ENCODE peak calls at places on chromosome 18, in four cellular contexts. U is HepG2, R is GM12878, N is K562. I is an unnamed sample.

GRCh38 chr18:9038277-9038871 is 64.1 kb upstream of the NDUFV2 start:
- DNase-seq in R (no peak), N (no peak), U (no peak), I (no peak)

GRCh38 chr18:55195863-55196262 is 236.6 kb upstream of the CCDC68 start:
- DNase-seq in R (no peak), N (no peak), U (no peak), I (no peak)

GRCh38 chr18:59518705-59519104 is 159.6 kb upstream of the LMAN1 start:
- DNase-seq in N (no peak), U (no peak), R (no peak), I (no peak)

GRCh38 chr18:39773656-39774055 is 2181.4 kb upstream of the PIK3C3 start:
- DNase-seq in R (no peak), U (no peak), N (no peak), I (no peak)

GRCh38 chr18:8791171-8791651 is 85.9 kb downstream of the MTCL1 start:
- DNase-seq in N (no peak), U (peak; percentile 23), R (no peak), I (no peak)

GRCh38 chr18:35097763-35098162 is 56.5 kb downstream of the MAPRE2 start:
- DNase-seq in R (no peak), N (no peak), U (no peak), I (no peak)

GRCh38 chr18:42113529-42114191 is 158.6 kb downstream of the PIK3C3 start:
- DNase-seq in U (peak; percentile 64), N (peak; percentile 3), R (no peak), I (no peak)

GRCh38 chr18:76453057-76453561 is 41.9 kb downstream of the ZNF516 start:
- DNase-seq in N (no peak), R (no peak), U (no peak), I (no peak)

GRCh38 chr18:1014496-1014895 is 109.8 kb downstream of the ADCYAP1 start:
- DNase-seq in R (no peak), N (no peak), U (no peak), I (no peak)

GRCh38 chr18:52869942-52870907 is 530.2 kb downstream of the DCC start:
- DNase-seq in R (no peak), U (no peak), N (no peak), I (no peak)

DNA sequence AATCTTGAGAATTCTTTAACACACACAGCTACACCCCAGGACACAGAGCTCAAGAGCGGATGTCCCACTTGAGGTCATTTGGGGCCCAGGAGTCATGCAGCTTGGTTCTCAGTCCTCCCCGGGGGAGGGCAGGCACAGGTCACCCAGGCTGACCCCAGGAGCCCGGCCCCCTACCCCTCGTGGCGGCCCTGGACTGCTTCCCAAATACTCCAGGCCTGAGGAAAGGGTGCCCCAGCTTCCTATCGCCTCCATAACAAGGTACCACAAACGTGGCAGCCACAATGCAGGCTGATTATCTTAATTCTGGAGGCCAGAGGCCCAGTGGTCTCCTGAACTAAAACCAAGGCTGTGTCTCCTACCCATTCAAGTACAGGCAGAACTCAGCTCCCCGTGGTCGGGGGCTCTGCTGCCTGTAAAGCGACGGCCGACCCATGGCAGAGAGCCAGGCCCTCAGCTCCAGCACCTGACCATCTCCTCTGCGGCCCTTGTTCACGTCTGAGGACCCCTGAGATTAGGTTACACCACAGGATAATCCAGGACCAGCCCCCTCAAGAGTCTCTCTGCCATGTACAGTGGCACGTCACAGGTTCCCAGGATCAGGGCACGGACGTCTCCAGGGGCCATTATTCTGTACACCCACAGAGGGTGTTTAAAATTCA is 10.5 kb downstream of the SLC66A2 start:
- DNase-seq in U (no peak), N (no peak), R (no peak), I (no peak)
- TF ChIP-seq FOXK2 in U (no peak), N (no peak), R (no peak), I (no peak)

GRCh38 chr18:24090876-24091275 is 48.0 kb upstream of the CABYR start:
- DNase-seq in N (no peak), U (no peak), R (no peak), I (no peak)

GRCh38 chr18:24089626-24090337 is 49.1 kb upstream of the CABYR start:
- DNase-seq in N (no peak), R (no peak), U (no peak), I (no peak)

GRCh38 chr18:24086082-24086481 is 52.8 kb upstream of the CABYR start:
- DNase-seq in U (no peak), R (no peak), N (no peak), I (no peak)

GRCh38 chr18:24094561-24094960 is 44.3 kb upstream of the CABYR start:
- DNase-seq in N (no peak), R (no peak), U (no peak), I (no peak)

GRCh38 chr18:24089059-24089458 is 49.8 kb upstream of the CABYR start:
- DNase-seq in N (no peak), R (no peak), U (no peak), I (no peak)
- TF ChIP-seq FOXK2 in N (no peak), R (no peak), U (no peak), I (no peak)

GRCh38 chr18:74793746-74794145 is 196.1 kb downstream of the ZNF407 start:
- DNase-seq in R (no peak), N (no peak), U (no peak), I (no peak)
- TF ChIP-seq FOXK2 in R (no peak), N (no peak), U (no peak), I (no peak)

DNA sequence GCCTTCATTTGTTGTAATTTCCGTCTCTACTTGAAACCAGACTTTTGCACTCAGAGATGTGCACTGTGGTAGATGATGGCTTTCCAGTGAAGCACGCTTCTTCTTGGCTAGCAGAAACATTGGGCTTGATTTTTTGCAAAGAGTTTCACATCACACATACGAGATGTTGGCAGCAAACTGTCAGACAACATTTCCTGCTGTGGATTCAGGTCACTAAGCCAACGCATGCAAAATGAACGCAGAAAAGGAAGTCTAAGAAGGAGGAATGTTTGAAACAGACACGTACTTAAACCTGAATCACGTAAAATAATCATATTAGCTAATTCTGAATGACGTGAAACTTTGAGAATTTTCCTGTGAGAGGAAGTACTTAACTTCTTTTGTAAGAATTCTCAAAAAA is 88.2 kb downstream of the EPB41L3 start:
- DNase-seq in N (no peak), U (no peak), R (no peak), I (no peak)
- TF ChIP-seq FOXK2 in N (no peak), U (no peak), R (no peak), I (no peak)

I was measured in HEK293T.